ENCODE peak calls at places on chromosomes 16 and 17, in five cellular contexts. X is GM20000; S is stimulated activated CD4-positive, alpha-beta T cell treated with anti-CD3 and anti-CD28 coated beads, Interleukin-2, amount 100 ng/mL, for 24 hours; W is HEK293T; Z is NCI-H2029. J is an unnamed sample.

GRCh38 chr17:22505660-22506059 is 813.3 kb downstream of the KCNJ18 start:
- DNase-seq in X (no peak), S (no peak), W (no peak), Z (no peak), J (no peak)

GRCh38 chr17:67056746-67057490 is 12.6 kb downstream of the CACNG1 start:
- DNase-seq in X (no peak), S (no peak), W (no peak), Z (no peak), J (no peak)

GRCh38 chr16:49089039-49089438 is 192.6 kb downstream of the CBLN1 start:
- DNase-seq in X (no peak), S (no peak), W (no peak), Z (no peak), J (no peak)

GRCh38 chr17:82802141-82802540 is 37.7 kb downstream of the ZNF750 start:
- DNase-seq in X (no peak), S (no peak), W (no peak), Z (no peak), J (no peak)

GRCh38 chr17:42459256-42459982 is 741 bp downstream of the ATP6V0A1 start:
- DNase-seq in X (peak), S (peak), W (peak), Z (peak), J (no peak)

GRCh38 chr16:89277641-89278341 is 60.3 kb downstream of the ZNF778 start:
- DNase-seq in X (no peak), S (no peak), W (no peak), Z (no peak), J (no peak)

GRCh38 chr17:9146064-9146463 is 124.8 kb downstream of the NTN1 start:
- DNase-seq in X (no peak), S (no peak), W (no peak), Z (no peak), J (no peak)

GRCh38 chr16:56932588-56933265 is 785 bp downstream of the HERPUD1 start:
- DNase-seq in X (peak), S (peak), W (peak), Z (peak), J (peak)

GRCh38 chr17:62627219-62627903 is at the start of gene MRC2:
- DNase-seq in X (peak), S (peak), W (peak), Z (no peak), J (no peak)

GRCh38 chr16:12539185-12539929 is 264.3 kb downstream of the CPPED1 start:
- DNase-seq in X (peak), S (peak), W (no peak), Z (peak), J (peak)

GRCh38 chr17:82598256-82599011 is 49.8 kb downstream of the WDR45B start:
- DNase-seq in X (no peak), S (no peak), W (no peak), Z (no peak), J (no peak)

GRCh38 chr16:56931253-56931768 is 631 bp upstream of the HERPUD1 start:
- DNase-seq in X (peak), S (no peak), W (peak), Z (no peak), J (no peak)

J was measured in activated T-helper 2 cell treated with anti-CD3 and anti-CD28 coated beads, Interferon-gamma antibody, Interleukin-2, Interleukin-4, amounts not matched to agents 10 μg/mL and 5 μg/mL and 100 μg/mL, durations not matched to agents 14 hours and 24 hours and 36 hours.